ENCODE peak calls at places on chromosomes 1 and 21, in eight cellular contexts. O is H1; I is CD8-positive, alpha-beta T cell; J is astrocyte; C is IMR-90; S is CD8-positive, alpha-beta memory T cell; R is pancreas; K is endothelial cell of umbilical vein. G is an unnamed sample. For H3K36me3, the result is how much of the 10 kb centered on the place peaks cover.

GRCh38 chr1:41557751-41558455 is 73.4 kb upstream of the EDN2 start:
- DNase-seq in R (no peak), C (no peak), J (no peak), K (no peak), O (no peak), S (no peak), I (no peak), G (no peak)

GRCh38 chr1:30976143-30976542 is 67.6 kb upstream of the SDC3 start:
- DNase-seq in J (peak), S (no peak), K (peak), O (no peak), I (no peak), C (peak), R (no peak), G (no peak)

GRCh38 chr1:155093938-155094621 is 15.4 kb downstream of the EFNA3 start:
- DNase-seq in J (peak), R (no peak), C (peak), O (peak), I (no peak), K (peak), S (no peak), G (peak)

GRCh38 chr1:156025873-156026272 is 5.1 kb upstream of the SSR2 start:
- DNase-seq in S (peak), C (peak), R (peak), I (no peak), O (peak), J (peak), K (peak), G (no peak)

GRCh38 chr1:215569987-215570824 is 3.1 kb downstream of the KCTD3 start:
- DNase-seq in J (peak), S (no peak), I (no peak), R (no peak), O (no peak), C (peak), K (peak), G (no peak)

GRCh38 chr1:43975249-43975961 is 645 bp downstream of the ATP6V0B start:
- DNase-seq in K (peak), R (peak), S (peak), C (no peak), I (no peak), J (no peak), O (no peak), G (peak)

GRCh38 chr21:46649356-46649755 is 13.9 kb downstream of the PRMT2 start:
- DNase-seq in R (no peak), O (no peak), C (no peak), K (no peak), S (no peak), I (no peak), J (no peak), G (no peak)

GRCh38 chr1:66266350-66266749 is 267.6 kb upstream of the SGIP1 start:
- DNase-seq in I (no peak), R (no peak), K (no peak), J (no peak), C (no peak), O (no peak), S (no peak), G (no peak)

GRCh38 chr21:42313501-42313969 is 1.7 kb downstream of the TFF3 start:
- DNase-seq in O (peak), S (no peak), C (no peak), K (no peak), I (no peak), J (no peak), R (peak), G (no peak)

GRCh38 chr21:41639336-41639735 is 127.5 kb downstream of the RIPK4 start:
- DNase-seq in S (no peak), K (no peak), J (no peak), R (no peak), C (no peak), O (no peak), I (no peak), G (no peak)

GRCh38 chr1:211920141-211920572 is 89.6 kb upstream of the LPGAT1 start:
- DNase-seq in K (peak), C (peak), J (peak), R (no peak), I (no peak), O (no peak), S (no peak), G (no peak)

GRCh38 chr1:154422521-154422920 is 17.4 kb downstream of the IL6R start:
- DNase-seq in O (no peak), R (peak), S (no peak), I (no peak), C (no peak), K (no peak), J (no peak), G (no peak)

GRCh38 chr1:212545941-212546638 is 62.5 kb upstream of the ATF3 start:
- DNase-seq in K (no peak), S (no peak), R (no peak), C (peak), I (no peak), J (no peak), O (no peak), G (peak)

GRCh38 chr1:46181343-46182260 is 5.3 kb upstream of the P3R3URF start:
- DNase-seq in K (peak), S (no peak), I (no peak), R (no peak), J (peak), C (peak), O (no peak), G (no peak)

GRCh38 chr1:25779894-25780293 is 20.1 kb upstream of the SELENON start:
- DNase-seq in I (no peak), J (no peak), K (no peak), S (no peak), C (no peak), R (no peak), O (no peak), G (no peak)

GRCh38 chr1:248045209-248045608 is 1.4 kb upstream of the OR2L3 start:
- DNase-seq in C (no peak), O (no peak), K (no peak), S (no peak), R (no peak), J (no peak), I (no peak), G (no peak)

GRCh38 chr1:3068400-3069361 is at the start of gene PRDM16:
- DNase-seq in K (no peak), J (peak), S (no peak), O (peak), R (peak), C (peak), I (no peak), G (peak)

GRCh38 chr1:244948416-244948815 is 84.1 kb upstream of the HNRNPU start:
- DNase-seq in J (no peak), S (no peak), I (no peak), K (no peak), O (no peak), C (no peak), R (no peak), G (no peak)

GRCh38 chr1:28507247-28507645 is 1.4 kb downstream of the RCC1 start:
- DNase-seq in S (no peak), J (no peak), O (no peak), R (no peak), I (no peak), C (no peak), K (no peak), G (no peak)

GRCh38 chr1:36706416-36706815 is 223.7 kb upstream of the CSF3R start:
- DNase-seq in J (no peak), S (no peak), R (no peak), C (no peak), I (no peak), K (no peak), O (no peak), G (no peak)

GRCh38 chr1:36705629-36706028 is 222.9 kb upstream of the CSF3R start:
- DNase-seq in K (no peak), O (no peak), S (no peak), C (no peak), J (no peak), R (no peak), I (no peak), G (no peak)

GRCh38 chr1:36699113-36699512 is 216.4 kb upstream of the CSF3R start:
- DNase-seq in S (no peak), I (no peak), O (no peak), K (no peak), C (no peak), J (no peak), R (no peak), G (no peak)

GRCh38 chr1:36703526-36704208 is 221.0 kb upstream of the CSF3R start:
- DNase-seq in O (peak), K (peak), I (peak), S (peak), R (peak), J (peak), C (peak), G (no peak)

DNA sequence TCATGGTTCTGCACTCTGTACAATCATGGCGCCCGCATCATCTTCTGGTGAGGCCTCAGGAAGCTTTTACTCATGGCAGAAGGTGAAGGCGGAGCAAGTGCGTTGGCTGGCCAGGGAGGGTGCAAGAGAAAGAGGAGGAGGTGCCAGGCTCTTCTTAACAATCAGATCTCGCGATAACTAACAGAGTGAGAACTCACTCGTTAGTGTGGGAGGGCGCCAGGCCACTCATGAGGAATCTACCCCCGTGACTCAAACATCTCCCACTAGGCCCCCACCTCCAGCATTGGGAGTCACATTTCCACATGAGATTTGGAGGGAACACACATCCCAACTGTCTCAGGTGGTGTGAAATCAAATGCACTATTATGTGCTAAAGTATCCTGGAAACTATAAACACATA is 220.2 kb upstream of the CSF3R start:
- DNase-seq in R (no peak), K (no peak), S (no peak), O (no peak), J (no peak), C (no peak), I (no peak), G (no peak)
- H3K36me3 ChIP-seq in R (under half), K (under half), S (under half), O (under half), J (under half), C (under half), I (under half), G (under half)

GRCh38 chr1:94908190-94908589 is 18.7 kb downstream of the CNN3 start:
- DNase-seq in J (no peak), K (no peak), I (no peak), R (no peak), O (no peak), S (no peak), C (no peak), G (no peak)

GRCh38 chr1:94908965-94909364 is 17.9 kb downstream of the CNN3 start:
- DNase-seq in S (no peak), C (no peak), I (no peak), R (no peak), O (no peak), J (no peak), K (no peak), G (no peak)

GRCh38 chr1:94907161-94907560 is 19.7 kb downstream of the CNN3 start:
- DNase-seq in O (no peak), K (no peak), C (no peak), R (no peak), S (no peak), I (no peak), J (no peak), G (no peak)

GRCh38 chr1:94912263-94912986 is 14.5 kb downstream of the CNN3 start:
- DNase-seq in S (no peak), O (no peak), J (no peak), I (no peak), K (no peak), R (no peak), C (no peak), G (no peak)

GRCh38 chr1:94909486-94909885 is 17.4 kb downstream of the CNN3 start:
- DNase-seq in O (no peak), C (no peak), K (no peak), I (no peak), J (no peak), R (no peak), S (no peak), G (no peak)
- H3K36me3 ChIP-seq in O (under half), C (under half), K (under half), I (under half), J (under half), R (under half), S (under half), G (under half)

GRCh38 chr1:109231085-109231484 is 17.4 kb downstream of the SARS1 start:
- DNase-seq in C (no peak), J (no peak), O (no peak), I (no peak), K (no peak), S (no peak), R (no peak), G (no peak)
- H3K36me3 ChIP-seq in C (half or more), J (half or more), O (under half), I (half or more), K (under half), S (half or more), R (half or more), G (under half)

GRCh38 chr1:191145834-191146233 is 668.2 kb upstream of the BRINP3 start:
- DNase-seq in J (no peak), C (no peak), R (no peak), S (no peak), K (no peak), I (no peak), O (no peak), G (no peak)
- H3K36me3 ChIP-seq in J (under half), C (under half), R (under half), S (under half), K (under half), I (under half), O (under half), G (under half)

GRCh38 chr1:225870883-225871282 is 11.3 kb downstream of the TMEM63A start:
- DNase-seq in R (no peak), I (no peak), K (no peak), O (no peak), C (no peak), J (no peak), S (no peak), G (no peak)
- H3K36me3 ChIP-seq in R (under half), I (half or more), K (under half), O (under half), C (under half), J (under half), S (half or more), G (under half)

GRCh38 chr1:15637833-15638232 is 20.6 kb downstream of the DDI2 start:
- DNase-seq in I (no peak), O (no peak), J (no peak), C (no peak), R (no peak), K (no peak), S (no peak), G (no peak)

GRCh38 chr1:15633756-15634420 is 16.6 kb downstream of the DDI2 start:
- DNase-seq in J (no peak), I (no peak), O (no peak), K (no peak), C (no peak), S (no peak), R (no peak), G (no peak)

GRCh38 chr1:15640667-15641066 is 23.4 kb downstream of the DDI2 start:
- DNase-seq in K (peak), J (no peak), C (no peak), O (no peak), I (no peak), S (no peak), R (no peak), G (no peak)

GRCh38 chr1:15636436-15636835 is 19.2 kb downstream of the DDI2 start:
- DNase-seq in S (no peak), C (no peak), R (no peak), K (no peak), I (no peak), J (no peak), O (no peak), G (no peak)

GRCh38 chr1:15639262-15639661 is 22.0 kb downstream of the DDI2 start:
- DNase-seq in J (no peak), C (no peak), O (no peak), K (no peak), S (no peak), I (no peak), R (no peak), G (no peak)
- H3K36me3 ChIP-seq in J (under half), C (under half), O (under half), K (under half), S (under half), I (under half), R (under half), G (under half)

GRCh38 chr1:230280054-230280795 is 145.9 kb downstream of the PGBD5 start:
- DNase-seq in C (no peak), J (no peak), S (no peak), R (peak), K (no peak), O (no peak), I (no peak), G (no peak)

GRCh38 chr1:230278871-230279582 is 147.1 kb downstream of the PGBD5 start:
- DNase-seq in I (no peak), C (no peak), S (no peak), J (no peak), R (peak), O (no peak), K (no peak), G (no peak)

GRCh38 chr1:230276401-230276800 is 149.7 kb downstream of the PGBD5 start:
- DNase-seq in I (no peak), R (peak), S (no peak), J (no peak), C (no peak), O (peak), K (no peak), G (peak)

GRCh38 chr1:230279583-230279945 is 146.6 kb downstream of the PGBD5 start:
- DNase-seq in C (no peak), K (no peak), S (no peak), J (no peak), R (peak), O (no peak), I (no peak), G (no peak)

GRCh38 chr1:230277201-230277771 is 148.8 kb downstream of the PGBD5 start:
- DNase-seq in I (no peak), S (peak), O (peak), C (no peak), K (no peak), J (no peak), R (peak), G (peak)
- H3K36me3 ChIP-seq in I (under half), S (under half), O (under half), C (under half), K (under half), J (under half), R (under half), G (under half)

GRCh38 chr21:33241846-33242245 is 12.1 kb downstream of the IFNAR2 start:
- DNase-seq in S (peak), I (no peak), K (no peak), O (no peak), R (no peak), J (no peak), C (no peak), G (no peak)

GRCh38 chr21:33238565-33239255 is 9.0 kb downstream of the IFNAR2 start:
- DNase-seq in O (no peak), R (no peak), K (peak), C (no peak), I (no peak), S (no peak), J (no peak), G (no peak)

GRCh38 chr21:33237446-33237845 is 7.7 kb downstream of the IFNAR2 start:
- DNase-seq in K (no peak), R (no peak), I (no peak), S (no peak), J (no peak), C (no peak), O (no peak), G (no peak)

GRCh38 chr21:33238146-33238545 is 8.4 kb downstream of the IFNAR2 start:
- DNase-seq in I (no peak), O (no peak), C (no peak), J (no peak), S (no peak), K (no peak), R (no peak), G (no peak)

GRCh38 chr21:33240404-33240803 is 10.7 kb downstream of the IFNAR2 start:
- DNase-seq in I (no peak), J (no peak), S (no peak), C (no peak), R (no peak), K (no peak), O (no peak), G (no peak)
- H3K36me3 ChIP-seq in I (under half), J (under half), S (under half), C (under half), R (under half), K (under half), O (under half), G (under half)

G was measured in ovary.